ENCODE peak calls at places on chromosomes 7 and 10, in eight cellular contexts. One of them, this sample, is unnamed.

GRCh38 chr7:101112233-101112632 is 14.7 kb upstream of the SERPINE1 start:
- DNase-seq in fibroblast of lung: peak; percentile 91
- DNase-seq in lower lobe of right lung: no peak
- DNase-seq in upper lobe of right lung: no peak
- DNase-seq in Peyer's patch: no peak
- DNase-seq in stomach: no peak
- DNase-seq in gastrocnemius medialis: peak; percentile 59
- DNase-seq in endothelial cell of umbilical vein: peak; percentile 100
- DNase-seq in this sample: no peak

GRCh38 chr7:106793015-106793651 is 71.9 kb upstream of the PIK3CG start:
- DNase-seq in Peyer's patch: no peak
- DNase-seq in fibroblast of lung: peak; percentile 37
- DNase-seq in upper lobe of right lung: no peak
- DNase-seq in endothelial cell of umbilical vein: no peak
- DNase-seq in lower lobe of right lung: no peak
- DNase-seq in stomach: no peak
- DNase-seq in gastrocnemius medialis: no peak
- DNase-seq in this sample: peak; percentile 8

GRCh38 chr10:98106531-98106930 is 27.9 kb upstream of the R3HCC1L start:
- DNase-seq in stomach: no peak
- DNase-seq in Peyer's patch: no peak
- DNase-seq in upper lobe of right lung: no peak
- DNase-seq in endothelial cell of umbilical vein: no peak
- DNase-seq in gastrocnemius medialis: no peak
- DNase-seq in fibroblast of lung: no peak
- DNase-seq in lower lobe of right lung: no peak
- DNase-seq in this sample: no peak

GRCh38 chr7:22357311-22358175 is 589 bp upstream of the RAPGEF5 start:
- DNase-seq in endothelial cell of umbilical vein: peak; percentile 56
- DNase-seq in upper lobe of right lung: no peak
- DNase-seq in stomach: no peak
- DNase-seq in gastrocnemius medialis: no peak
- DNase-seq in fibroblast of lung: peak; percentile 5
- DNase-seq in lower lobe of right lung: no peak
- DNase-seq in Peyer's patch: peak; percentile 78
- DNase-seq in this sample: no peak

GRCh38 chr10:9615179-9615578 is 1402.5 kb upstream of the CELF2 start:
- DNase-seq in Peyer's patch: no peak
- DNase-seq in endothelial cell of umbilical vein: no peak
- DNase-seq in lower lobe of right lung: no peak
- DNase-seq in upper lobe of right lung: no peak
- DNase-seq in gastrocnemius medialis: no peak
- DNase-seq in stomach: no peak
- DNase-seq in fibroblast of lung: no peak
- DNase-seq in this sample: no peak

GRCh38 chr10:13352519-13352918 is 4.4 kb upstream of the SEPHS1 start:
- DNase-seq in Peyer's patch: no peak
- DNase-seq in stomach: no peak
- DNase-seq in endothelial cell of umbilical vein: no peak
- DNase-seq in lower lobe of right lung: no peak
- DNase-seq in gastrocnemius medialis: no peak
- DNase-seq in fibroblast of lung: no peak
- DNase-seq in upper lobe of right lung: no peak
- DNase-seq in this sample: no peak

GRCh38 chr10:37379991-37380390 is 254.6 kb downstream of the ANKRD30A start:
- DNase-seq in stomach: no peak
- DNase-seq in fibroblast of lung: no peak
- DNase-seq in upper lobe of right lung: no peak
- DNase-seq in gastrocnemius medialis: no peak
- DNase-seq in endothelial cell of umbilical vein: no peak
- DNase-seq in Peyer's patch: no peak
- DNase-seq in lower lobe of right lung: no peak
- DNase-seq in this sample: no peak

GRCh38 chr10:96352027-96352426 is 6.8 kb downstream of the OPALIN start:
- DNase-seq in gastrocnemius medialis: no peak
- DNase-seq in Peyer's patch: no peak
- DNase-seq in upper lobe of right lung: no peak
- DNase-seq in endothelial cell of umbilical vein: no peak
- DNase-seq in fibroblast of lung: no peak
- DNase-seq in stomach: no peak
- DNase-seq in lower lobe of right lung: no peak
- DNase-seq in this sample: no peak

GRCh38 chr10:127977368-127978009 is 70.6 kb downstream of the PTPRE start:
- DNase-seq in endothelial cell of umbilical vein: peak; percentile 96
- DNase-seq in Peyer's patch: peak; percentile 70
- DNase-seq in lower lobe of right lung: peak; percentile 79
- DNase-seq in fibroblast of lung: peak; percentile 80
- DNase-seq in stomach: peak; percentile 52
- DNase-seq in upper lobe of right lung: peak; percentile 80
- DNase-seq in gastrocnemius medialis: peak; percentile 77
- DNase-seq in this sample: no peak

GRCh38 chr10:131874991-131875451 is 25.8 kb upstream of the PPP2R2D start:
- DNase-seq in Peyer's patch: peak; percentile 77
- DNase-seq in upper lobe of right lung: peak; percentile 87
- DNase-seq in endothelial cell of umbilical vein: peak; percentile 74
- DNase-seq in stomach: peak; percentile 74
- DNase-seq in fibroblast of lung: peak; percentile 77
- DNase-seq in lower lobe of right lung: peak; percentile 77
- DNase-seq in gastrocnemius medialis: peak; percentile 46
- DNase-seq in this sample: peak; percentile 54

GRCh38 chr7:35991511-35992232 is 161.4 kb upstream of the EEPD1 start:
- DNase-seq in stomach: no peak
- DNase-seq in endothelial cell of umbilical vein: no peak
- DNase-seq in Peyer's patch: no peak
- DNase-seq in upper lobe of right lung: no peak
- DNase-seq in lower lobe of right lung: no peak
- DNase-seq in gastrocnemius medialis: no peak
- DNase-seq in fibroblast of lung: no peak
- DNase-seq in this sample: no peak

GRCh38 chr10:127694580-127695193 is 42.3 kb upstream of the FOXI2 start:
- DNase-seq in stomach: no peak
- DNase-seq in upper lobe of right lung: peak; percentile 84
- DNase-seq in Peyer's patch: no peak
- DNase-seq in gastrocnemius medialis: no peak
- DNase-seq in lower lobe of right lung: peak; percentile 66
- DNase-seq in endothelial cell of umbilical vein: peak; percentile 25
- DNase-seq in fibroblast of lung: no peak
- DNase-seq in this sample: peak; percentile 18

GRCh38 chr7:111834367-111834766 is 272.1 kb upstream of the IMMP2L start:
- DNase-seq in endothelial cell of umbilical vein: no peak
- DNase-seq in upper lobe of right lung: no peak
- DNase-seq in stomach: no peak
- DNase-seq in lower lobe of right lung: no peak
- DNase-seq in Peyer's patch: no peak
- DNase-seq in fibroblast of lung: no peak
- DNase-seq in gastrocnemius medialis: no peak
- DNase-seq in this sample: no peak

GRCh38 chr10:114766470-114766869 is 55.1 kb upstream of the FHIP2A start:
- DNase-seq in lower lobe of right lung: no peak
- DNase-seq in fibroblast of lung: peak; percentile 30
- DNase-seq in Peyer's patch: peak; percentile 63
- DNase-seq in endothelial cell of umbilical vein: no peak
- DNase-seq in gastrocnemius medialis: no peak
- DNase-seq in upper lobe of right lung: no peak
- DNase-seq in stomach: no peak
- DNase-seq in this sample: no peak

GRCh38 chr7:102291056-102291915 is 4.6 kb downstream of the SH2B2 start:
- DNase-seq in stomach: no peak
- DNase-seq in Peyer's patch: peak; percentile 65
- DNase-seq in fibroblast of lung: no peak
- DNase-seq in gastrocnemius medialis: no peak
- DNase-seq in lower lobe of right lung: no peak
- DNase-seq in upper lobe of right lung: no peak
- DNase-seq in endothelial cell of umbilical vein: no peak
- DNase-seq in this sample: no peak

GRCh38 chr7:151990567-151990966 is 34.3 kb downstream of the GALNTL5 start:
- DNase-seq in endothelial cell of umbilical vein: peak; percentile 4
- DNase-seq in fibroblast of lung: no peak
- DNase-seq in gastrocnemius medialis: no peak
- DNase-seq in upper lobe of right lung: no peak
- DNase-seq in lower lobe of right lung: no peak
- DNase-seq in Peyer's patch: no peak
- DNase-seq in stomach: no peak
- DNase-seq in this sample: no peak

GRCh38 chr7:117780832-117781231 is 92.4 kb downstream of the CTTNBP2 start:
- DNase-seq in Peyer's patch: no peak
- DNase-seq in stomach: no peak
- DNase-seq in upper lobe of right lung: no peak
- DNase-seq in endothelial cell of umbilical vein: no peak
- DNase-seq in lower lobe of right lung: no peak
- DNase-seq in gastrocnemius medialis: no peak
- DNase-seq in fibroblast of lung: peak; percentile 60
- DNase-seq in this sample: no peak

GRCh38 chr7:95190515-95190914 is 133.8 kb downstream of the PON1 start:
- DNase-seq in fibroblast of lung: no peak
- DNase-seq in upper lobe of right lung: no peak
- DNase-seq in gastrocnemius medialis: no peak
- DNase-seq in lower lobe of right lung: no peak
- DNase-seq in stomach: no peak
- DNase-seq in endothelial cell of umbilical vein: no peak
- DNase-seq in Peyer's patch: no peak
- DNase-seq in this sample: no peak
- TF ChIP-seq CTCF in fibroblast of lung: no peak
- TF ChIP-seq CTCF in upper lobe of right lung: no peak
- TF ChIP-seq CTCF in gastrocnemius medialis: no peak
- TF ChIP-seq CTCF in lower lobe of right lung: no peak
- TF ChIP-seq CTCF in stomach: no peak
- TF ChIP-seq CTCF in endothelial cell of umbilical vein: no peak
- TF ChIP-seq CTCF in Peyer's patch: no peak
- TF ChIP-seq CTCF in this sample: peak; percentile 20

DNA sequence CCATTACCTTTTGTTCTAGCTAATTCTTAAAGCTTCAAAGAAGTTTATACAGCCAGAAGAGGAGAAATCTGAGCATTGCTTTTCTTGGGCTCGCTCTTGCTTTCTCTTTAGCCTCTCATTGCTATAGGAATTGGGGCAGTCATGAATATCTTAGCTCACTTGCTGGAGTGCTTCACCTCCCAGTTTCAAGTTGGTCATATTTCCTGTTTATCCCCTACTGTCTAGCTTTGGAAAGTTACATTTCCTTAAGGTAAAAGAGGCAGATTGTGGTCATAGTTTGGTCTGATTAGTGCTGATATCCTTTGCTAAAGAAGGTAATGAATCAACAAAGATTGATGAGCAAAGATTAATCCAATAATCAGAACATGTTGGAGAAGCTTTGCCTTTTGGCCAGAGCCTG is 77.7 kb upstream of the GLI3 start:
- DNase-seq in lower lobe of right lung: no peak
- DNase-seq in stomach: no peak
- DNase-seq in gastrocnemius medialis: no peak
- DNase-seq in fibroblast of lung: no peak
- DNase-seq in upper lobe of right lung: no peak
- DNase-seq in Peyer's patch: no peak
- DNase-seq in endothelial cell of umbilical vein: no peak
- DNase-seq in this sample: no peak
- H3K4me3 ChIP-seq in lower lobe of right lung: no peak overlapping the region
- H3K4me3 ChIP-seq in stomach: no peak overlapping the region
- H3K4me3 ChIP-seq in gastrocnemius medialis: no peak overlapping the region
- H3K4me3 ChIP-seq in fibroblast of lung: no peak overlapping the region
- H3K4me3 ChIP-seq in upper lobe of right lung: no peak overlapping the region
- H3K4me3 ChIP-seq in Peyer's patch: no peak overlapping the region
- H3K4me3 ChIP-seq in endothelial cell of umbilical vein: no peak overlapping the region
- H3K4me3 ChIP-seq in this sample: no peak overlapping the region

GRCh38 chr10:61398730-61399129 is 54.5 kb downstream of the TMEM26 start:
- DNase-seq in gastrocnemius medialis: no peak
- DNase-seq in Peyer's patch: no peak
- DNase-seq in upper lobe of right lung: no peak
- DNase-seq in fibroblast of lung: no peak
- DNase-seq in endothelial cell of umbilical vein: no peak
- DNase-seq in lower lobe of right lung: no peak
- DNase-seq in stomach: no peak
- DNase-seq in this sample: peak; percentile 6

GRCh38 chr10:61404771-61405170 is 48.4 kb downstream of the TMEM26 start:
- DNase-seq in endothelial cell of umbilical vein: peak; percentile 15
- DNase-seq in Peyer's patch: no peak
- DNase-seq in stomach: no peak
- DNase-seq in upper lobe of right lung: no peak
- DNase-seq in lower lobe of right lung: no peak
- DNase-seq in gastrocnemius medialis: no peak
- DNase-seq in fibroblast of lung: peak; percentile 73
- DNase-seq in this sample: no peak

GRCh38 chr10:61397175-61397986 is 55.8 kb downstream of the TMEM26 start:
- DNase-seq in stomach: no peak
- DNase-seq in fibroblast of lung: peak; percentile 69
- DNase-seq in gastrocnemius medialis: no peak
- DNase-seq in lower lobe of right lung: no peak
- DNase-seq in endothelial cell of umbilical vein: peak; percentile 49
- DNase-seq in Peyer's patch: no peak
- DNase-seq in upper lobe of right lung: no peak
- DNase-seq in this sample: no peak

GRCh38 chr10:61399386-61399785 is 53.8 kb downstream of the TMEM26 start:
- DNase-seq in fibroblast of lung: peak; percentile 39
- DNase-seq in lower lobe of right lung: no peak
- DNase-seq in upper lobe of right lung: no peak
- DNase-seq in endothelial cell of umbilical vein: no peak
- DNase-seq in stomach: no peak
- DNase-seq in Peyer's patch: no peak
- DNase-seq in gastrocnemius medialis: no peak
- DNase-seq in this sample: no peak

DNA sequence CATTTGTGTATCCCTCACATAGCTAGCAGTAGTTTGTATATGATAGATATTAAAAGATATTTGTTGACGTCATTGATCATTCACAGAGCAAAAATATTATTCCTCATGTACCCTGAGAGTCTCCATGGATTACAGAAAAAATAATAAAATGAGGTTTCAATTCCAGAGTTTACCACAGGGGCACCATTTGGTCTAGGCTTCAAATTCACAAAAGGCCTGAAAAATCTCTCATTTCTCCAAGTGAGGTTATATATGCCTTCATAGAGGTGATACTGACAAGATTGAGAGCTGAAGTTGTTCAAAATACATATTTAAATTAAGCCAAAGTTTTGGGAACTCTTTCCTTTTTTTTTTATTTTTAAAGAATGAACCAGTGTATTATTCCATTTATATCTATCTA is 52.7 kb downstream of the TMEM26 start:
- DNase-seq in endothelial cell of umbilical vein: no peak
- DNase-seq in gastrocnemius medialis: no peak
- DNase-seq in Peyer's patch: no peak
- DNase-seq in stomach: no peak
- DNase-seq in upper lobe of right lung: no peak
- DNase-seq in fibroblast of lung: no peak
- DNase-seq in lower lobe of right lung: no peak
- DNase-seq in this sample: no peak
- TF ChIP-seq CTCF in endothelial cell of umbilical vein: no peak
- TF ChIP-seq CTCF in gastrocnemius medialis: no peak
- TF ChIP-seq CTCF in Peyer's patch: peak; percentile 22
- TF ChIP-seq CTCF in stomach: no peak
- TF ChIP-seq CTCF in upper lobe of right lung: no peak
- TF ChIP-seq CTCF in fibroblast of lung: no peak
- TF ChIP-seq CTCF in lower lobe of right lung: no peak
- TF ChIP-seq CTCF in this sample: no peak

DNA sequence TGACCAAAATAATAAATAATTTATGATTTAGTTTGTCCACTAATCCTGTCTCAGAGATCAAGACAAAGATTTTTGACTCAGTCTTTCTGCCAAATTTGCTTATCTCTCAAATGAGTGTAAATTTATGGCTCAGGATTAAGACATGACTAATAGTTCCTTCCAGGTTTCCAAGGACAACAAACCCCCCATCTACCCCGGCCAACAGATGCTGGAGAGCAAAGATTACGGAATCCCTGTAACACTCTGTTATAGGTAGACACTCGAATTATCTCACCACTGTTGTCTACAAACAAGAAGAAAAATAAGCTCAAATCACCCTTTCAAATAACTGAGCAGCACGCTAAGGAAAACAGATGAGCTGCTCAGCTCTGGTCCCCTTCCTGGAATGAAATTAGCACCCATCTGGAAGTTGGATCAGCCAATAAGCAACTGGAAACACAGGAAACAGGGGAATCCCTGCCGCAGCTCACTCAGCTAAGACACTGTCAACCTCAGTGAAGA is 56.8 kb upstream of the SVIL start:
- DNase-seq in lower lobe of right lung: no peak
- DNase-seq in endothelial cell of umbilical vein: peak; percentile 97
- DNase-seq in fibroblast of lung: no peak
- DNase-seq in Peyer's patch: no peak
- DNase-seq in gastrocnemius medialis: no peak
- DNase-seq in stomach: no peak
- DNase-seq in upper lobe of right lung: no peak
- DNase-seq in this sample: no peak
- H3K4me3 ChIP-seq in lower lobe of right lung: no peak overlapping the region
- H3K4me3 ChIP-seq in endothelial cell of umbilical vein: peak overlapping the region; percentile 57
- H3K4me3 ChIP-seq in fibroblast of lung: no peak overlapping the region
- H3K4me3 ChIP-seq in Peyer's patch: no peak overlapping the region
- H3K4me3 ChIP-seq in gastrocnemius medialis: no peak overlapping the region
- H3K4me3 ChIP-seq in stomach: no peak overlapping the region
- H3K4me3 ChIP-seq in upper lobe of right lung: no peak overlapping the region
- H3K4me3 ChIP-seq in this sample: no peak overlapping the region